ENCODE peak calls at places on chromosomes 5 and 9, in nine cellular contexts. One of them, this sample, is unnamed.
A peak's percentile ranks its signal among the peaks of the same experiment; 100 is the strongest.

GRCh38 chr5:160929343-160929742 is 77.3 kb upstream of the ATP10B start:
- DNase-seq in coronary artery: no peak
- DNase-seq in brain microvascular endothelial cell: no peak
- DNase-seq in OCI-LY7: no peak
- DNase-seq in suprapubic skin: no peak
- DNase-seq in bronchial epithelial cell: peak; percentile 21
- DNase-seq in gastrocnemius medialis: no peak
- DNase-seq in psoas muscle: no peak
- DNase-seq in kidney: no peak
- DNase-seq in this sample: peak; percentile 67

GRCh38 chr9:15182755-15183154 is 124.3 kb downstream of the TTC39B start:
- DNase-seq in OCI-LY7: no peak
- DNase-seq in bronchial epithelial cell: no peak
- DNase-seq in suprapubic skin: no peak
- DNase-seq in coronary artery: no peak
- DNase-seq in psoas muscle: no peak
- DNase-seq in brain microvascular endothelial cell: no peak
- DNase-seq in gastrocnemius medialis: no peak
- DNase-seq in kidney: no peak
- DNase-seq in this sample: no peak

GRCh38 chr9:89903076-89903475 is 298.3 kb downstream of the GADD45G start:
- DNase-seq in brain microvascular endothelial cell: no peak
- DNase-seq in kidney: no peak
- DNase-seq in suprapubic skin: no peak
- DNase-seq in bronchial epithelial cell: no peak
- DNase-seq in coronary artery: no peak
- DNase-seq in OCI-LY7: no peak
- DNase-seq in gastrocnemius medialis: peak; percentile 56
- DNase-seq in psoas muscle: peak; percentile 56
- DNase-seq in this sample: no peak

GRCh38 chr5:128764910-128765309 is 200.4 kb upstream of the SLC27A6 start:
- DNase-seq in suprapubic skin: no peak
- DNase-seq in coronary artery: no peak
- DNase-seq in gastrocnemius medialis: no peak
- DNase-seq in brain microvascular endothelial cell: no peak
- DNase-seq in kidney: no peak
- DNase-seq in bronchial epithelial cell: no peak
- DNase-seq in OCI-LY7: no peak
- DNase-seq in psoas muscle: no peak
- DNase-seq in this sample: no peak

GRCh38 chr9:136312436-136312835 is 8.5 kb upstream of the CCDC187 start:
- DNase-seq in psoas muscle: no peak
- DNase-seq in coronary artery: no peak
- DNase-seq in kidney: peak; percentile 63
- DNase-seq in suprapubic skin: no peak
- DNase-seq in brain microvascular endothelial cell: no peak
- DNase-seq in gastrocnemius medialis: no peak
- DNase-seq in OCI-LY7: peak; percentile 45
- DNase-seq in bronchial epithelial cell: peak; percentile 25
- DNase-seq in this sample: peak; percentile 49

GRCh38 chr9:37119360-37119759 is 1.0 kb upstream of the ZCCHC7 start:
- DNase-seq in gastrocnemius medialis: no peak
- DNase-seq in coronary artery: no peak
- DNase-seq in OCI-LY7: no peak
- DNase-seq in psoas muscle: no peak
- DNase-seq in brain microvascular endothelial cell: no peak
- DNase-seq in kidney: no peak
- DNase-seq in suprapubic skin: no peak
- DNase-seq in bronchial epithelial cell: no peak
- DNase-seq in this sample: no peak

GRCh38 chr5:157222506-157223230 is 42.0 kb downstream of the ITK start:
- DNase-seq in coronary artery: no peak
- DNase-seq in brain microvascular endothelial cell: peak; percentile 44
- DNase-seq in suprapubic skin: no peak
- DNase-seq in psoas muscle: no peak
- DNase-seq in kidney: no peak
- DNase-seq in bronchial epithelial cell: no peak
- DNase-seq in OCI-LY7: no peak
- DNase-seq in gastrocnemius medialis: no peak
- DNase-seq in this sample: no peak

GRCh38 chr5:82421119-82421518 is 143.0 kb upstream of the RPS23 start:
- DNase-seq in suprapubic skin: no peak
- DNase-seq in OCI-LY7: no peak
- DNase-seq in psoas muscle: no peak
- DNase-seq in brain microvascular endothelial cell: peak; percentile 96
- DNase-seq in coronary artery: no peak
- DNase-seq in kidney: no peak
- DNase-seq in bronchial epithelial cell: peak; percentile 99
- DNase-seq in gastrocnemius medialis: no peak
- DNase-seq in this sample: peak; percentile 92

GRCh38 chr9:111691686-111692329 is 30.4 kb downstream of the GNG10 start:
- DNase-seq in OCI-LY7: peak; percentile 43
- DNase-seq in psoas muscle: no peak
- DNase-seq in bronchial epithelial cell: peak; percentile 54
- DNase-seq in gastrocnemius medialis: no peak
- DNase-seq in suprapubic skin: no peak
- DNase-seq in coronary artery: no peak
- DNase-seq in brain microvascular endothelial cell: no peak
- DNase-seq in kidney: no peak
- DNase-seq in this sample: peak; percentile 41

GRCh38 chr5:176491056-176491646 is 43.0 kb downstream of the FAF2 start:
- DNase-seq in brain microvascular endothelial cell: no peak
- DNase-seq in suprapubic skin: no peak
- DNase-seq in kidney: no peak
- DNase-seq in OCI-LY7: no peak
- DNase-seq in coronary artery: no peak
- DNase-seq in bronchial epithelial cell: peak; percentile 92
- DNase-seq in psoas muscle: no peak
- DNase-seq in gastrocnemius medialis: no peak
- DNase-seq in this sample: peak; percentile 77

GRCh38 chr9:71981944-71982343 is 70.5 kb downstream of the C9orf85 start:
- DNase-seq in psoas muscle: no peak
- DNase-seq in OCI-LY7: no peak
- DNase-seq in coronary artery: no peak
- DNase-seq in kidney: no peak
- DNase-seq in gastrocnemius medialis: no peak
- DNase-seq in suprapubic skin: no peak
- DNase-seq in bronchial epithelial cell: no peak
- DNase-seq in brain microvascular endothelial cell: no peak
- DNase-seq in this sample: no peak

GRCh38 chr5:165735388-165735787 is 2230.0 kb downstream of the MAT2B start:
- DNase-seq in kidney: no peak
- DNase-seq in suprapubic skin: no peak
- DNase-seq in psoas muscle: no peak
- DNase-seq in bronchial epithelial cell: no peak
- DNase-seq in brain microvascular endothelial cell: no peak
- DNase-seq in gastrocnemius medialis: no peak
- DNase-seq in OCI-LY7: no peak
- DNase-seq in coronary artery: no peak
- DNase-seq in this sample: no peak

GRCh38 chr9:211036-211435 is 3.6 kb upstream of the DOCK8 start:
- DNase-seq in brain microvascular endothelial cell: no peak
- DNase-seq in suprapubic skin: no peak
- DNase-seq in OCI-LY7: no peak
- DNase-seq in kidney: no peak
- DNase-seq in coronary artery: no peak
- DNase-seq in gastrocnemius medialis: no peak
- DNase-seq in bronchial epithelial cell: no peak
- DNase-seq in psoas muscle: no peak
- DNase-seq in this sample: no peak

GRCh38 chr5:82798676-82799075 is 278.5 kb downstream of the TMEM167A start:
- DNase-seq in coronary artery: no peak
- DNase-seq in gastrocnemius medialis: no peak
- DNase-seq in suprapubic skin: no peak
- DNase-seq in OCI-LY7: no peak
- DNase-seq in brain microvascular endothelial cell: no peak
- DNase-seq in kidney: no peak
- DNase-seq in bronchial epithelial cell: no peak
- DNase-seq in psoas muscle: no peak
- DNase-seq in this sample: no peak

GRCh38 chr5:125484272-125485002 is 738.0 kb upstream of the ZNF608 start:
- DNase-seq in kidney: peak; percentile 80
- DNase-seq in OCI-LY7: no peak
- DNase-seq in psoas muscle: peak; percentile 86
- DNase-seq in brain microvascular endothelial cell: peak; percentile 69
- DNase-seq in suprapubic skin: peak; percentile 71
- DNase-seq in bronchial epithelial cell: peak; percentile 90
- DNase-seq in gastrocnemius medialis: peak; percentile 86
- DNase-seq in coronary artery: peak; percentile 80
- DNase-seq in this sample: peak; percentile 84

GRCh38 chr5:39014544-39014943 is 59.7 kb downstream of the RICTOR start:
- DNase-seq in psoas muscle: no peak
- DNase-seq in coronary artery: no peak
- DNase-seq in kidney: no peak
- DNase-seq in OCI-LY7: no peak
- DNase-seq in suprapubic skin: no peak
- DNase-seq in brain microvascular endothelial cell: peak; percentile 93
- DNase-seq in bronchial epithelial cell: peak; percentile 70
- DNase-seq in gastrocnemius medialis: peak; percentile 35
- DNase-seq in this sample: peak; percentile 62

GRCh38 chr9:86749530-86750275 is 197.6 kb downstream of the GAS1 start:
- DNase-seq in psoas muscle: no peak
- DNase-seq in suprapubic skin: no peak
- DNase-seq in OCI-LY7: no peak
- DNase-seq in bronchial epithelial cell: no peak
- DNase-seq in gastrocnemius medialis: no peak
- DNase-seq in brain microvascular endothelial cell: peak; percentile 79
- DNase-seq in coronary artery: no peak
- DNase-seq in kidney: no peak
- DNase-seq in this sample: no peak

GRCh38 chr9:111158375-111158774 is 120.1 kb upstream of the LPAR1 start:
- DNase-seq in gastrocnemius medialis: no peak
- DNase-seq in suprapubic skin: no peak
- DNase-seq in OCI-LY7: no peak
- DNase-seq in coronary artery: no peak
- DNase-seq in bronchial epithelial cell: no peak
- DNase-seq in brain microvascular endothelial cell: no peak
- DNase-seq in psoas muscle: no peak
- DNase-seq in kidney: no peak
- DNase-seq in this sample: no peak

GRCh38 chr9:131625848-131626670 is 80.7 kb downstream of the PRRT1B start:
- DNase-seq in brain microvascular endothelial cell: no peak
- DNase-seq in kidney: peak; percentile 64
- DNase-seq in suprapubic skin: no peak
- DNase-seq in coronary artery: no peak
- DNase-seq in psoas muscle: no peak
- DNase-seq in bronchial epithelial cell: no peak
- DNase-seq in OCI-LY7: no peak
- DNase-seq in gastrocnemius medialis: no peak
- DNase-seq in this sample: no peak

GRCh38 chr5:113489299-113489698 is 1.0 kb upstream of the MCC start:
- DNase-seq in kidney: no peak
- DNase-seq in OCI-LY7: no peak
- DNase-seq in coronary artery: peak; percentile 67
- DNase-seq in brain microvascular endothelial cell: peak; percentile 97
- DNase-seq in psoas muscle: peak; percentile 53
- DNase-seq in gastrocnemius medialis: peak; percentile 28
- DNase-seq in bronchial epithelial cell: peak; percentile 99
- DNase-seq in suprapubic skin: no peak
- DNase-seq in this sample: peak; percentile 99

GRCh38 chr9:36011379-36011778 is 25.3 kb upstream of the RECK start:
- DNase-seq in brain microvascular endothelial cell: peak; percentile 6
- DNase-seq in coronary artery: no peak
- DNase-seq in kidney: no peak
- DNase-seq in suprapubic skin: no peak
- DNase-seq in bronchial epithelial cell: peak; percentile 39
- DNase-seq in OCI-LY7: no peak
- DNase-seq in gastrocnemius medialis: no peak
- DNase-seq in psoas muscle: no peak
- DNase-seq in this sample: peak; percentile 19
- TF ChIP-seq CTCF in brain microvascular endothelial cell: no peak
- TF ChIP-seq CTCF in coronary artery: no peak
- TF ChIP-seq CTCF in kidney: no peak
- TF ChIP-seq CTCF in suprapubic skin: no peak
- TF ChIP-seq CTCF in bronchial epithelial cell: no peak
- TF ChIP-seq CTCF in OCI-LY7: no peak
- TF ChIP-seq CTCF in gastrocnemius medialis: no peak
- TF ChIP-seq CTCF in psoas muscle: no peak
- TF ChIP-seq CTCF in this sample: no peak

GRCh38 chr5:140242099-140242498 is 60.8 kb downstream of the PFDN1 start:
- DNase-seq in suprapubic skin: peak; percentile 31
- DNase-seq in bronchial epithelial cell: no peak
- DNase-seq in brain microvascular endothelial cell: no peak
- DNase-seq in psoas muscle: no peak
- DNase-seq in gastrocnemius medialis: no peak
- DNase-seq in coronary artery: no peak
- DNase-seq in OCI-LY7: no peak
- DNase-seq in kidney: no peak
- DNase-seq in this sample: no peak
- TF ChIP-seq CTCF in suprapubic skin: no peak
- TF ChIP-seq CTCF in bronchial epithelial cell: no peak
- TF ChIP-seq CTCF in brain microvascular endothelial cell: peak; percentile 51
- TF ChIP-seq CTCF in psoas muscle: peak; percentile 9
- TF ChIP-seq CTCF in gastrocnemius medialis: no peak
- TF ChIP-seq CTCF in coronary artery: no peak
- TF ChIP-seq CTCF in OCI-LY7: peak; percentile 50
- TF ChIP-seq CTCF in kidney: no peak
- TF ChIP-seq CTCF in this sample: no peak

GRCh38 chr5:173988554-173989431 is at the start of gene C5orf47:
- DNase-seq in bronchial epithelial cell: no peak
- DNase-seq in coronary artery: no peak
- DNase-seq in suprapubic skin: no peak
- DNase-seq in brain microvascular endothelial cell: no peak
- DNase-seq in gastrocnemius medialis: no peak
- DNase-seq in kidney: no peak
- DNase-seq in OCI-LY7: no peak
- DNase-seq in psoas muscle: no peak
- DNase-seq in this sample: no peak

GRCh38 chr5:173981362-173981761 is 7.6 kb upstream of the C5orf47 start:
- DNase-seq in bronchial epithelial cell: no peak
- DNase-seq in suprapubic skin: no peak
- DNase-seq in coronary artery: no peak
- DNase-seq in gastrocnemius medialis: no peak
- DNase-seq in kidney: no peak
- DNase-seq in OCI-LY7: no peak
- DNase-seq in brain microvascular endothelial cell: no peak
- DNase-seq in psoas muscle: no peak
- DNase-seq in this sample: no peak

GRCh38 chr5:173989432-173990082 is 587 bp downstream of the C5orf47 start:
- DNase-seq in psoas muscle: no peak
- DNase-seq in OCI-LY7: peak; percentile 38
- DNase-seq in bronchial epithelial cell: no peak
- DNase-seq in gastrocnemius medialis: no peak
- DNase-seq in suprapubic skin: no peak
- DNase-seq in coronary artery: no peak
- DNase-seq in kidney: no peak
- DNase-seq in brain microvascular endothelial cell: no peak
- DNase-seq in this sample: no peak

GRCh38 chr5:173984218-173984617 is 4.8 kb upstream of the C5orf47 start:
- DNase-seq in kidney: no peak
- DNase-seq in coronary artery: no peak
- DNase-seq in gastrocnemius medialis: no peak
- DNase-seq in OCI-LY7: peak; percentile 46
- DNase-seq in bronchial epithelial cell: peak; percentile 22
- DNase-seq in suprapubic skin: no peak
- DNase-seq in psoas muscle: no peak
- DNase-seq in brain microvascular endothelial cell: no peak
- DNase-seq in this sample: peak; percentile 39
- TF ChIP-seq CTCF in kidney: peak; percentile 54
- TF ChIP-seq CTCF in coronary artery: no peak
- TF ChIP-seq CTCF in gastrocnemius medialis: peak; percentile 34
- TF ChIP-seq CTCF in OCI-LY7: peak; percentile 77
- TF ChIP-seq CTCF in bronchial epithelial cell: peak; percentile 52
- TF ChIP-seq CTCF in suprapubic skin: no peak
- TF ChIP-seq CTCF in psoas muscle: peak; percentile 47
- TF ChIP-seq CTCF in brain microvascular endothelial cell: peak; percentile 65
- TF ChIP-seq CTCF in this sample: peak; percentile 52

GRCh38 chr9:20623021-20623747 is 885 bp upstream of the MLLT3 start:
- DNase-seq in coronary artery: no peak
- DNase-seq in bronchial epithelial cell: no peak
- DNase-seq in psoas muscle: peak; percentile 55
- DNase-seq in brain microvascular endothelial cell: peak; percentile 14
- DNase-seq in kidney: peak; percentile 80
- DNase-seq in gastrocnemius medialis: peak; percentile 23
- DNase-seq in OCI-LY7: peak; percentile 25
- DNase-seq in suprapubic skin: peak; percentile 70
- DNase-seq in this sample: peak; percentile 52
- TF ChIP-seq CTCF in coronary artery: no peak
- TF ChIP-seq CTCF in bronchial epithelial cell: no peak
- TF ChIP-seq CTCF in psoas muscle: no peak
- TF ChIP-seq CTCF in brain microvascular endothelial cell: no peak
- TF ChIP-seq CTCF in kidney: no peak
- TF ChIP-seq CTCF in gastrocnemius medialis: peak; percentile 9
- TF ChIP-seq CTCF in OCI-LY7: no peak
- TF ChIP-seq CTCF in suprapubic skin: no peak
- TF ChIP-seq CTCF in this sample: no peak

This sample was measured in epithelial cell of esophagus.